ENCODE peak calls at places on chromosomes 5 and 9, in eight cellular contexts. W is nephron progenitor cell, I is Calu3, Y is neural progenitor cell, O is mesothelial cell of epicardium, F is A549, G is WTC11, X is IMR-90. K is an unnamed sample.

GRCh38 chr5:11734369-11734768 is 169.9 kb downstream of the CTNND2 start:
- DNase-seq in W (no peak), I (no peak), Y (no peak), O (no peak), F (no peak), G (no peak), X (no peak), K (no peak)

GRCh38 chr9:5263568-5264218 is 32.5 kb downstream of the INSL4 start:
- DNase-seq in W (no peak), I (peak), Y (peak), O (no peak), F (peak), G (no peak), X (no peak), K (no peak)

GRCh38 chr5:119049824-119050449 is 20.9 kb upstream of the DMXL1 start:
- DNase-seq in W (no peak), I (no peak), Y (no peak), O (no peak), F (peak), G (no peak), X (peak), K (no peak)

GRCh38 chr9:121750715-121751623 is 99.5 kb downstream of the DAB2IP start:
- DNase-seq in W (no peak), I (peak), Y (peak), O (no peak), F (no peak), G (no peak), X (no peak), K (no peak)

GRCh38 chr9:98551511-98552286 is 157.0 kb downstream of the GABBR2 start:
- DNase-seq in W (no peak), I (no peak), Y (no peak), O (no peak), F (no peak), G (no peak), X (peak), K (no peak)

GRCh38 chr9:16310288-16311145 is 560.0 kb downstream of the BNC2 start:
- DNase-seq in W (no peak), I (no peak), Y (peak), O (no peak), F (no peak), G (no peak), X (no peak), K (no peak)

GRCh38 chr9:103242025-103242424 is 246.9 kb downstream of the CYLC2 start:
- DNase-seq in W (no peak), I (no peak), Y (peak), O (no peak), F (no peak), G (no peak), X (no peak), K (no peak)

GRCh38 chr5:156892223-156892622 is 42.1 kb downstream of the PPP1R2B start:
- DNase-seq in W (no peak), I (no peak), Y (no peak), O (no peak), F (peak), G (no peak), X (no peak), K (no peak)

GRCh38 chr9:115035872-115036612 is 81.9 kb downstream of the TNC start:
- DNase-seq in W (no peak), I (no peak), Y (no peak), O (no peak), F (no peak), G (no peak), X (peak), K (no peak)

GRCh38 chr5:56072863-56073777 is 78.4 kb upstream of the IL6ST start:
- DNase-seq in W (no peak), I (no peak), Y (no peak), O (no peak), F (no peak), G (no peak), X (peak), K (no peak)

GRCh38 chr5:90421136-90421535 is 11.6 kb upstream of the CETN3 start:
- DNase-seq in W (peak), I (peak), Y (peak), O (no peak), F (peak), G (peak), X (peak), K (no peak)

GRCh38 chr5:180590543-180591248 is 603 bp downstream of the SCGB3A1 start:
- DNase-seq in W (peak), I (no peak), Y (peak), O (no peak), F (no peak), G (peak), X (no peak), K (peak)
- TF ChIP-seq CTCF in W (no peak), I (no peak), Y (peak), O (no peak), F (no peak), G (no peak), X (no peak), K (no peak)

GRCh38 chr9:90872835-90873294 is 71.2 kb downstream of the SYK start:
- DNase-seq in W (no peak), I (no peak), Y (no peak), O (no peak), F (no peak), G (no peak), X (no peak), K (no peak)

GRCh38 chr9:90870646-90871326 is 69.2 kb downstream of the SYK start:
- DNase-seq in W (peak), I (peak), Y (peak), O (no peak), F (peak), G (no peak), X (peak), K (peak)

GRCh38 chr9:90874194-90874593 is 72.6 kb downstream of the SYK start:
- DNase-seq in W (no peak), I (no peak), Y (no peak), O (no peak), F (no peak), G (no peak), X (no peak), K (no peak)

GRCh38 chr9:90873422-90873821 is 71.8 kb downstream of the SYK start:
- DNase-seq in W (no peak), I (no peak), Y (no peak), O (no peak), F (no peak), G (no peak), X (no peak), K (no peak)

DNA sequence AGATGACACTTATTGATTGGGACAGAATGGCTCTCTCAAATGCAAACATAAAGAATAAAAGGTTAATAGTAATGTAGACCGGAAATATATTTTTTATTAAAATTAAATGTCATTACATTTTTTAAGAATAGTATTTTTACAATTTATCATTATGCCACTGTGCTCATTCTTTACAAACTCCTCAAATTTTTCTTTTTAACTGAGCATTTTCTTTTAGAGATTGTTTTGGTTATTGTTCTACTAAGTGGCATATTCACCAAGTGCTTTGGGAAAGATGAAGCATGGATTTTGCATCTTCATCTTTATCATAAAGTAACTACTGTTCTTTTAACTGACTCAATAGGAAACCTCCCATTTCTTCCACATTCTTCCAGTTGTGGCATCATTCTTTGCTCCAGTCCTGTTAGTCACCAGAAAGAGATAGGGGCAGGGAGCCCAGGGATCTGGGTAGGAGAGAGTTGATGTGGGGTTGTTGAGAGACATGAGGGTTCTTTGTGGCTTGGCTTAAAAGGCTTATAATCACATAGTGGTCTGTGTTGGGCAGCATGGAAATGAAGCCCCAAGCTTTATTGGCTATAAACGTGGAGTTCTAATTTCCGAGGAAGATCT is 69.8 kb downstream of the SYK start:
- DNase-seq in W (no peak), I (no peak), Y (no peak), O (no peak), F (no peak), G (no peak), X (no peak), K (no peak)
- TF ChIP-seq CTCF in W (peak), I (no peak), Y (no peak), O (no peak), F (no peak), G (no peak), X (no peak), K (no peak)

DNA sequence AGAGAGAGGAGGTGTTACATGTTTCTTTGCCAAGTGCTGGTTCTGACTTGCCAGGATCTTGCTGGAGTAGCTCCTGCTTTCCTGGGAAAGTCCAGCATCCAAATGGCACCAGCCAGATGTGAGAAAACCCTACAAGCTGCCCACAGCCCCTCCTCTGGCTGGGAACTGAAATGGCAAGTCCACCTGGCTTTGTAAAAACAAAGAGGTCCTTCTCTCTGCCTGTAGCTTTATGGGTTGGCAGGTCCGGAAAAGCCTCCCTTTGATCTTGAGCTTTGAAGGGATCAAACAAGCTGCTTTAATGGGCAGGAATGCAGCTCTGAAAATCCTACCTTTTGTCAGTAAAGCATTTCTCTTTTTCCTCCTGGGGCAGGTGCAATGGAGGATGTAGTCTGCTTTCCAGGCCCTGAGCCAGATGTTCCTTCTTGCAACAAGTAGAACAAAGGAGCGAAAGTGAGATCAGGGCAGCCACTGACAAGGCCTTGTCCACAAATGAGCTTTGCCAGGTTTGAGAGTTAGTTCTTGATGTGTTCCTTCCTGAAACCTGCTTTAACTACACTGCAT is 456.7 kb downstream of the ZNF608 start:
- DNase-seq in W (peak), I (no peak), Y (peak), O (no peak), F (no peak), G (peak), X (no peak), K (no peak)
- TF ChIP-seq CTCF in W (peak), I (no peak), Y (peak), O (no peak), F (no peak), G (peak), X (no peak), K (peak)

GRCh38 chr9:1454980-1455367 is 404.8 kb downstream of the DMRT2 start:
- DNase-seq in W (no peak), I (no peak), Y (no peak), O (no peak), F (no peak), G (no peak), X (no peak), K (no peak)
- TF ChIP-seq CTCF in W (no peak), I (no peak), Y (no peak), O (no peak), F (no peak), G (no peak), X (no peak), K (no peak)

GRCh38 chr5:141338538-141339306 is at the start of gene PCDHGA2:
- DNase-seq in W (no peak), I (no peak), Y (peak), O (no peak), F (peak), G (peak), X (peak), K (no peak)
- TF ChIP-seq CTCF in W (no peak), I (no peak), Y (peak), O (no peak), F (peak), G (peak), X (peak), K (peak)

DNA sequence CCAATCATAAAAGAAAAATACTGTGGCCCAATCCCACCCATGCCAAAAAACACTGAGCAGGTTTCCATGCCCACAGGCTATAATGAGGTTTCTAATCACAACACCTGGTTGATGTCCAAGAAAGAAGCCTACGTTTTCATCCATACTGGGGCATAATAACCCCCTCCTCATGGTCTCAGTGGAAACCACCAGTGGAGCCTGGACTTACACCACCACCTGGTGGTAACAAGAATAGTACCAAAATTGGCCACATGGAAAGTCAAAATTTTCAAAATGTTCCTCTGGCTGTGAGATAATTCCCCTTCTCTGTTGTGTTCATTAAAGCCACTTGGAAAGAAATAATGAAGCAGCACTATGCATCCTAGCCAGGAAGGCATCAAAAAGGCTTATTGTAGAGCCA is 687.3 kb upstream of the ST8SIA4 start:
- DNase-seq in W (no peak), I (peak), Y (peak), O (no peak), F (no peak), G (peak), X (no peak), K (no peak)
- TF ChIP-seq CTCF in W (peak), I (peak), Y (peak), O (no peak), F (peak), G (peak), X (no peak), K (peak)

GRCh38 chr9:28363180-28363579 is 789.9 kb upstream of the C9orf72 start:
- DNase-seq in W (no peak), I (no peak), Y (no peak), O (no peak), F (no peak), G (no peak), X (no peak), K (no peak)

GRCh38 chr9:28365736-28366135 is 792.5 kb upstream of the C9orf72 start:
- DNase-seq in W (no peak), I (no peak), Y (no peak), O (no peak), F (no peak), G (no peak), X (no peak), K (no peak)

DNA sequence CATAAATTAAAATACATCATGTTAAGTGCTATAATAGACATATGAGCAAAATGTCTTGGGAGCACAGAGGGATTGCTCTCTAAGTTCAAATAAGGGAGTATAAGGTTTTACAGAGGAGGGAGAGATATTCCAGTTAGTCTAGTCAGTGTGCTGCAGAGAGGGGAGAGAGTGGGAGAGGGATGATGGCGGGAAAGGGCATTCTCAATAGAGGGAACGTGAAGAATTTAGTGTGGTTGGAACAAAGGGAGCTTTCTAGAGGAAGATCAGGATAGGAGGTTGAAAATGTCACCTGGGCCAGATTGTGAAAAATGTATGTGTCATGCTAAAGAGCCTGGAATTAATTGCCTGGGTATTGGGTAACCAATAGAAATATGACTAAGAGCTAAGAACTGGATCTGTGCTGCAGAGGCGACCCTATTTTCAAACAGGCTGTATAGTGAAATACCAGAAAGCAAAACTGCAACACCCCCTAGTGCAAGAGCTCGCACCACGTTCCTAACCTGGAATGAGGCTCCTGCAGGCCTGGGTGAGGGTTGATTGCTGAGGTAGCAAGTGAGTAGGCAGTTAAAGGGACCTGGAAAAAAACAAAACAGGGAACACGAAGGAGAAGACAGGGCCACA is 791.8 kb upstream of the C9orf72 start:
- DNase-seq in W (peak), I (no peak), Y (peak), O (no peak), F (no peak), G (peak), X (no peak), K (no peak)
- TF ChIP-seq CTCF in W (no peak), I (no peak), Y (peak), O (no peak), F (no peak), G (no peak), X (no peak), K (no peak)

GRCh38 chr5:100505984-100506670 is 29.0 kb upstream of the FAM174A start:
- DNase-seq in W (no peak), I (no peak), Y (no peak), O (no peak), F (peak), G (no peak), X (peak), K (no peak)
- TF ChIP-seq CTCF in W (no peak), I (no peak), Y (no peak), O (no peak), F (no peak), G (no peak), X (peak), K (no peak)

GRCh38 chr5:142108432-142109355 is at the start of gene NDFIP1:
- DNase-seq in W (peak), I (peak), Y (peak), O (peak), F (peak), G (peak), X (peak), K (peak)

GRCh38 chr5:142107729-142108431 is 699 bp upstream of the NDFIP1 start:
- DNase-seq in W (no peak), I (no peak), Y (no peak), O (no peak), F (no peak), G (no peak), X (no peak), K (no peak)

GRCh38 chr5:142109356-142110045 is 922 bp downstream of the NDFIP1 start:
- DNase-seq in W (no peak), I (no peak), Y (peak), O (no peak), F (peak), G (no peak), X (peak), K (no peak)

GRCh38 chr5:142110988-142111687 is 2.6 kb downstream of the NDFIP1 start:
- DNase-seq in W (no peak), I (no peak), Y (no peak), O (no peak), F (no peak), G (no peak), X (no peak), K (no peak)

GRCh38 chr5:142110046-142110531 is 1.5 kb downstream of the NDFIP1 start:
- DNase-seq in W (peak), I (peak), Y (no peak), O (no peak), F (peak), G (no peak), X (peak), K (no peak)
- TF ChIP-seq CTCF in W (no peak), I (no peak), Y (no peak), O (no peak), F (no peak), G (no peak), X (no peak), K (no peak)

K was measured in neural crest cell.